ENCODE peak calls at places on chromosome 22, in five cellular contexts. One of them, this sample, is unnamed.

GRCh38 chr22:29307658-29308147 is 1.3 kb downstream of the GAS2L1 start:
- DNase-seq in A549: no peak
- DNase-seq in neuronal stem cell: no peak
- DNase-seq in GM23248: no peak
- DNase-seq in mesenchymal stem cell: no peak
- DNase-seq in this sample: no peak

GRCh38 chr22:49765091-49765771 is 62.4 kb downstream of the BRD1 start:
- DNase-seq in A549: no peak
- DNase-seq in neuronal stem cell: no peak
- DNase-seq in GM23248: no peak
- DNase-seq in mesenchymal stem cell: no peak
- DNase-seq in this sample: no peak

GRCh38 chr22:26322179-26322905 is 106.7 kb upstream of the ASPHD2 start:
- DNase-seq in A549: no peak
- DNase-seq in neuronal stem cell: no peak
- DNase-seq in GM23248: peak; percentile 99
- DNase-seq in mesenchymal stem cell: peak; percentile 43
- DNase-seq in this sample: no peak

GRCh38 chr22:20847318-20847822 is 11.2 kb downstream of the PI4KA start:
- DNase-seq in A549: no peak
- DNase-seq in neuronal stem cell: no peak
- DNase-seq in GM23248: no peak
- DNase-seq in mesenchymal stem cell: no peak
- DNase-seq in this sample: no peak

GRCh38 chr22:29211066-29211841 is 5.6 kb downstream of the EMID1 start:
- DNase-seq in A549: no peak
- DNase-seq in neuronal stem cell: no peak
- DNase-seq in GM23248: no peak
- DNase-seq in mesenchymal stem cell: no peak
- DNase-seq in this sample: no peak

GRCh38 chr22:21032843-21033688 is 705 bp upstream of the SLC7A4 start:
- DNase-seq in A549: no peak
- DNase-seq in neuronal stem cell: peak; percentile 26
- DNase-seq in GM23248: no peak
- DNase-seq in mesenchymal stem cell: no peak
- DNase-seq in this sample: no peak

GRCh38 chr22:10780281-10780680 is 4747.7 kb upstream of the OR11H1 start:
- DNase-seq in A549: no peak
- DNase-seq in neuronal stem cell: no peak
- DNase-seq in GM23248: no peak
- DNase-seq in mesenchymal stem cell: no peak
- DNase-seq in this sample: no peak

GRCh38 chr22:33706100-33706499 is 214.2 kb downstream of the LARGE1 start:
- DNase-seq in A549: no peak
- DNase-seq in neuronal stem cell: no peak
- DNase-seq in GM23248: no peak
- DNase-seq in mesenchymal stem cell: no peak
- DNase-seq in this sample: no peak

GRCh38 chr22:23834830-23835772 is 3.7 kb downstream of the DERL3 start:
- DNase-seq in A549: no peak
- DNase-seq in neuronal stem cell: no peak
- DNase-seq in GM23248: no peak
- DNase-seq in mesenchymal stem cell: no peak
- DNase-seq in this sample: no peak

GRCh38 chr22:50183141-50183971 is 2.4 kb upstream of the TRABD start:
- DNase-seq in A549: no peak
- DNase-seq in neuronal stem cell: no peak
- DNase-seq in GM23248: no peak
- DNase-seq in mesenchymal stem cell: no peak
- DNase-seq in this sample: no peak

GRCh38 chr22:27718186-27719032 is 83.1 kb downstream of the MN1 start:
- DNase-seq in A549: peak; percentile 92
- DNase-seq in neuronal stem cell: no peak
- DNase-seq in GM23248: peak; percentile 99
- DNase-seq in mesenchymal stem cell: peak; percentile 99
- DNase-seq in this sample: peak; percentile 78

GRCh38 chr22:29719894-29720645 is at the start of gene CABP7:
- DNase-seq in A549: no peak
- DNase-seq in neuronal stem cell: no peak
- DNase-seq in GM23248: peak; percentile 33
- DNase-seq in mesenchymal stem cell: no peak
- DNase-seq in this sample: no peak

GRCh38 chr22:33114570-33114969 is 56.4 kb upstream of the SYN3 start:
- DNase-seq in A549: no peak
- DNase-seq in neuronal stem cell: no peak
- DNase-seq in GM23248: peak; percentile 21
- DNase-seq in mesenchymal stem cell: no peak
- DNase-seq in this sample: no peak

GRCh38 chr22:30813936-30814335 is 119.3 kb downstream of the OSBP2 start:
- DNase-seq in A549: no peak
- DNase-seq in neuronal stem cell: no peak
- DNase-seq in GM23248: no peak
- DNase-seq in mesenchymal stem cell: no peak
- DNase-seq in this sample: no peak

GRCh38 chr22:36463783-36464184 is 17.7 kb downstream of the TXN2 start:
- DNase-seq in A549: no peak
- DNase-seq in neuronal stem cell: no peak
- DNase-seq in GM23248: no peak
- DNase-seq in mesenchymal stem cell: no peak
- DNase-seq in this sample: peak; percentile 94

GRCh38 chr22:29309332-29310064 is 3.0 kb downstream of the GAS2L1 start:
- DNase-seq in A549: no peak
- DNase-seq in neuronal stem cell: no peak
- DNase-seq in GM23248: peak; percentile 24
- DNase-seq in mesenchymal stem cell: peak; percentile 12
- DNase-seq in this sample: peak; percentile 64

GRCh38 chr22:41575533-41575932 is 14.1 kb downstream of the PMM1 start:
- DNase-seq in A549: no peak
- DNase-seq in neuronal stem cell: no peak
- DNase-seq in GM23248: no peak
- DNase-seq in mesenchymal stem cell: no peak
- DNase-seq in this sample: no peak

GRCh38 chr22:24953294-24954113 is 988 bp downstream of the KIAA1671 start:
- DNase-seq in A549: no peak
- DNase-seq in neuronal stem cell: no peak
- DNase-seq in GM23248: no peak
- DNase-seq in mesenchymal stem cell: peak; percentile 32
- DNase-seq in this sample: peak; percentile 27

GRCh38 chr22:18947905-18948304 is 11.8 kb upstream of the PRODH start:
- DNase-seq in A549: no peak
- DNase-seq in neuronal stem cell: no peak
- DNase-seq in GM23248: no peak
- DNase-seq in mesenchymal stem cell: no peak
- DNase-seq in this sample: no peak

DNA sequence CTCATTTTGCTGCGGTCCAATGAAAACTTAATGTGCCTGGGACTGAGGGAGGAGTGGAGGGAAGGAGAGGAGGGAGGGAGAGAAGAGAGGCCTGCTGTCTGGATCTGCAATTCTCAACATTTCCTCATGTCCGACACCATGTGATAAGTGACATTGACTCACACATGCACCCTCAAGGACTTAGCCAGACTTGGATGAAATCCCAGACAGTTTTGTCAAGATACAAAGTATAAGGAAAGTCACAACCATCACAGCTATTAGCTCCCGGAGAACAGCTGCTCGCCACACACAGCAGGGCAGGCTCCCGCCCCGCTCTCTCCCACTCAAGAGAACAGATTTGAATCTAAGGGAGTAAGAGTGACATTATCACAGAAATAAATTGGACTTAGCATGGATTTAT is 5.5 kb downstream of the DNAL4 start:
- DNase-seq in A549: no peak
- DNase-seq in neuronal stem cell: no peak
- DNase-seq in GM23248: peak; percentile 96
- DNase-seq in mesenchymal stem cell: peak; percentile 96
- DNase-seq in this sample: peak; percentile 70
- H3K4me2 ChIP-seq in A549: peak overlapping the region; percentile 14
- H3K4me2 ChIP-seq in neuronal stem cell: no peak overlapping the region
- H3K4me2 ChIP-seq in GM23248: peak overlapping the region; percentile 29
- H3K4me2 ChIP-seq in mesenchymal stem cell: no peak overlapping the region
- H3K4me2 ChIP-seq in this sample: peak overlapping the region; percentile 3

GRCh38 chr22:46710842-46711241 is 27.2 kb downstream of the CERK start:
- DNase-seq in A549: no peak
- DNase-seq in neuronal stem cell: no peak
- DNase-seq in GM23248: no peak
- DNase-seq in mesenchymal stem cell: no peak
- DNase-seq in this sample: no peak
- H3K4me2 ChIP-seq in A549: no peak overlapping the region
- H3K4me2 ChIP-seq in neuronal stem cell: no peak overlapping the region
- H3K4me2 ChIP-seq in GM23248: no peak overlapping the region
- H3K4me2 ChIP-seq in mesenchymal stem cell: no peak overlapping the region
- H3K4me2 ChIP-seq in this sample: no peak overlapping the region

DNA sequence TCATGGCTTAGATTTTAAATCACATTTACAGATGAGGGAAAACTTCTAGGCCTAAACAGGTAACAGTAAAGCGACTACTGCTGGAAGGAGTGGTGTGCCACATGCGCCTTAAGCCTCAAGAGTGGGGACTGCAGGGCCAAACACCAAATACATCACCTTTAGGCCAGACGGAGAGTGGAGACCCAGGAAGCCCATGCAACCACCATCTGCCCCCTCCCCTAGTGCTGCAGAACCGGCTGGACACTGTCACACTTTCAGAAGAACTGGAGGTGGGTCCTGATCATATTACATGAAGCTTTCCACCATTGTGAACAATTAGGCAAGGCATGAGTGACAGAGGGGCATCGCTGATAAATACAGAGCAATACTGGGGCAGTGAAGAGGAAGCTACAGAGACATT is 28.9 kb downstream of the SLC25A18 start:
- DNase-seq in A549: no peak
- DNase-seq in neuronal stem cell: no peak
- DNase-seq in GM23248: no peak
- DNase-seq in mesenchymal stem cell: no peak
- DNase-seq in this sample: no peak
- H3K4me2 ChIP-seq in A549: no peak overlapping the region
- H3K4me2 ChIP-seq in neuronal stem cell: no peak overlapping the region
- H3K4me2 ChIP-seq in GM23248: no peak overlapping the region
- H3K4me2 ChIP-seq in mesenchymal stem cell: no peak overlapping the region
- H3K4me2 ChIP-seq in this sample: no peak overlapping the region

GRCh38 chr22:40484906-40485660 is 114.7 kb downstream of the SGSM3 start:
- DNase-seq in A549: no peak
- DNase-seq in neuronal stem cell: no peak
- DNase-seq in GM23248: peak; percentile 60
- DNase-seq in mesenchymal stem cell: peak; percentile 49
- DNase-seq in this sample: no peak

GRCh38 chr22:40485813-40486610 is 115.6 kb downstream of the SGSM3 start:
- DNase-seq in A549: no peak
- DNase-seq in neuronal stem cell: no peak
- DNase-seq in GM23248: peak; percentile 53
- DNase-seq in mesenchymal stem cell: no peak
- DNase-seq in this sample: no peak

GRCh38 chr22:40486962-40487602 is 116.7 kb downstream of the SGSM3 start:
- DNase-seq in A549: no peak
- DNase-seq in neuronal stem cell: no peak
- DNase-seq in GM23248: no peak
- DNase-seq in mesenchymal stem cell: no peak
- DNase-seq in this sample: no peak

GRCh38 chr22:40491990-40492631 is 121.7 kb downstream of the SGSM3 start:
- DNase-seq in A549: no peak
- DNase-seq in neuronal stem cell: no peak
- DNase-seq in GM23248: peak; percentile 58
- DNase-seq in mesenchymal stem cell: peak; percentile 82
- DNase-seq in this sample: no peak

GRCh38 chr22:40487663-40488249 is 117.4 kb downstream of the SGSM3 start:
- DNase-seq in A549: peak; percentile 28
- DNase-seq in neuronal stem cell: no peak
- DNase-seq in GM23248: peak; percentile 58
- DNase-seq in mesenchymal stem cell: no peak
- DNase-seq in this sample: peak; percentile 49
- H3K4me2 ChIP-seq in A549: peak overlapping the region; percentile 4
- H3K4me2 ChIP-seq in neuronal stem cell: no peak overlapping the region
- H3K4me2 ChIP-seq in GM23248: no peak overlapping the region
- H3K4me2 ChIP-seq in mesenchymal stem cell: no peak overlapping the region
- H3K4me2 ChIP-seq in this sample: no peak overlapping the region

GRCh38 chr22:44409211-44409648 is 88.8 kb downstream of the RTL6 start:
- DNase-seq in A549: no peak
- DNase-seq in neuronal stem cell: no peak
- DNase-seq in GM23248: no peak
- DNase-seq in mesenchymal stem cell: no peak
- DNase-seq in this sample: no peak

GRCh38 chr22:44409691-44410316 is 88.2 kb downstream of the RTL6 start:
- DNase-seq in A549: no peak
- DNase-seq in neuronal stem cell: no peak
- DNase-seq in GM23248: no peak
- DNase-seq in mesenchymal stem cell: no peak
- DNase-seq in this sample: no peak

GRCh38 chr22:44406581-44407403 is 91.2 kb downstream of the RTL6 start:
- DNase-seq in A549: no peak
- DNase-seq in neuronal stem cell: no peak
- DNase-seq in GM23248: no peak
- DNase-seq in mesenchymal stem cell: no peak
- DNase-seq in this sample: no peak

GRCh38 chr22:44407404-44408226 is 90.4 kb downstream of the RTL6 start:
- DNase-seq in A549: no peak
- DNase-seq in neuronal stem cell: no peak
- DNase-seq in GM23248: no peak
- DNase-seq in mesenchymal stem cell: no peak
- DNase-seq in this sample: no peak

GRCh38 chr22:44408227-44409192 is 89.5 kb downstream of the RTL6 start:
- DNase-seq in A549: no peak
- DNase-seq in neuronal stem cell: no peak
- DNase-seq in GM23248: no peak
- DNase-seq in mesenchymal stem cell: no peak
- DNase-seq in this sample: no peak
- H3K4me2 ChIP-seq in A549: no peak overlapping the region
- H3K4me2 ChIP-seq in neuronal stem cell: no peak overlapping the region
- H3K4me2 ChIP-seq in GM23248: no peak overlapping the region
- H3K4me2 ChIP-seq in mesenchymal stem cell: no peak overlapping the region
- H3K4me2 ChIP-seq in this sample: no peak overlapping the region

GRCh38 chr22:37741312-37741795 is 44.5 kb downstream of the TRIOBP start:
- DNase-seq in A549: peak; percentile 35
- DNase-seq in neuronal stem cell: no peak
- DNase-seq in GM23248: peak; percentile 96
- DNase-seq in mesenchymal stem cell: peak; percentile 99
- DNase-seq in this sample: no peak
- H3K4me2 ChIP-seq in A549: peak overlapping the region; percentile 60
- H3K4me2 ChIP-seq in neuronal stem cell: no peak overlapping the region
- H3K4me2 ChIP-seq in GM23248: peak overlapping the region; percentile 12
- H3K4me2 ChIP-seq in mesenchymal stem cell: peak overlapping the region; percentile 38
- H3K4me2 ChIP-seq in this sample: no peak overlapping the region

DNA sequence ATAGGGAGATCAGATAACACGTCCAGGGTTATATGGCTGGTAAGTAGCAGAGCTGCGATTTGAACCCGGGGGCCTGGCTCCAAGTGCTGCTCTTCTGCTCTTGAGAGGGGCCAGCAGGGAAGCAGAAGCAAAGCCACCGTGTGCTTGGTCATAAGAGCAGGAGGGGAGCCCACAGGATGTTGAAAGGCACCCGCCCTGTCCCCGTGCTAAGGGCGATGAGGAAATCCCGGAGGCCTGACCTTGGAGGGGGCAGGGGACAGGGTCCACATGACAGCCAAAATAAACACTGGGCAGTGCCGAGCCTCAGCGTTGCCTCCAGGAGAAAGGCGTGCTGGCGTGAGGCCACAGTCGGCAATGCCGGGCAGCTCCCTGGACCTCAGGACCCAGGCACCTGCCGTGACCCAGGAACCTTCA is 28.8 kb downstream of the TOM1 start:
- DNase-seq in A549: no peak
- DNase-seq in neuronal stem cell: no peak
- DNase-seq in GM23248: no peak
- DNase-seq in mesenchymal stem cell: no peak
- DNase-seq in this sample: peak; percentile 40
- H3K4me2 ChIP-seq in A549: no peak overlapping the region
- H3K4me2 ChIP-seq in neuronal stem cell: no peak overlapping the region
- H3K4me2 ChIP-seq in GM23248: no peak overlapping the region
- H3K4me2 ChIP-seq in mesenchymal stem cell: no peak overlapping the region
- H3K4me2 ChIP-seq in this sample: no peak overlapping the region

This sample was measured in endothelial cell of umbilical vein.